ENCODE peak calls at places on chromosomes 2 and 18, in four cellular contexts. Z is K562, S is HepG2, F is H1. A is an unnamed sample.

GRCh38 chr2:43039376-43040080 is 186.9 kb downstream of the ZFP36L2 start:
- DNase-seq in Z (no peak), S (no peak), F (no peak), A (no peak)

GRCh38 chr2:166900700-166901099 is 12.4 kb downstream of the XIRP2 start:
- DNase-seq in Z (peak), S (peak), F (no peak), A (no peak)

GRCh38 chr2:18376936-18377335 is 183.5 kb downstream of the RDH14 start:
- DNase-seq in F (no peak), S (no peak), Z (no peak), A (no peak)

GRCh38 chr2:44061876-44062275 is 66.1 kb upstream of the LRPPRC start:
- DNase-seq in Z (no peak), S (peak), F (no peak), A (no peak)

GRCh38 chr2:208346756-208347155 is 59.8 kb upstream of the PTH2R start:
- DNase-seq in S (no peak), Z (no peak), F (no peak), A (no peak)

GRCh38 chr2:75361486-75361885 is 162.2 kb upstream of the TACR1 start:
- DNase-seq in S (no peak), F (no peak), Z (no peak), A (no peak)

GRCh38 chr2:32937602-32938450 is 8.9 kb upstream of the LTBP1 start:
- DNase-seq in F (no peak), Z (no peak), S (no peak), A (no peak)

GRCh38 chr2:240397542-240397916 is 37.9 kb upstream of the GPC1 start:
- DNase-seq in Z (no peak), F (no peak), S (no peak), A (no peak)

GRCh38 chr2:240886678-240887574 is 9.0 kb downstream of the MAB21L4 start:
- DNase-seq in Z (no peak), F (no peak), S (no peak), A (no peak)

GRCh38 chr2:51510298-51510697 is 478.4 kb upstream of the NRXN1 start:
- DNase-seq in F (no peak), Z (no peak), S (no peak), A (peak)

GRCh38 chr2:46400041-46400440 is 79.3 kb upstream of the TMEM247 start:
- DNase-seq in Z (no peak), S (no peak), F (no peak), A (no peak)

GRCh38 chr2:235909371-235909770 is 258.8 kb downstream of the GBX2 start:
- DNase-seq in S (no peak), Z (peak), F (no peak), A (no peak)

GRCh38 chr2:63364866-63365265 is 223.4 kb downstream of the WDPCP start:
- DNase-seq in F (no peak), S (peak), Z (no peak), A (no peak)

GRCh38 chr2:233119123-233119522 is 59.0 kb downstream of the INPP5D start:
- DNase-seq in S (no peak), Z (no peak), F (no peak), A (no peak)

GRCh38 chr2:10780491-10780820 is 32.1 kb downstream of the PDIA6 start:
- DNase-seq in S (no peak), Z (no peak), F (no peak), A (no peak)

GRCh38 chr2:173215316-173215715 is 139.4 kb upstream of the CDCA7 start:
- DNase-seq in Z (no peak), S (no peak), F (no peak), A (no peak)

DNA sequence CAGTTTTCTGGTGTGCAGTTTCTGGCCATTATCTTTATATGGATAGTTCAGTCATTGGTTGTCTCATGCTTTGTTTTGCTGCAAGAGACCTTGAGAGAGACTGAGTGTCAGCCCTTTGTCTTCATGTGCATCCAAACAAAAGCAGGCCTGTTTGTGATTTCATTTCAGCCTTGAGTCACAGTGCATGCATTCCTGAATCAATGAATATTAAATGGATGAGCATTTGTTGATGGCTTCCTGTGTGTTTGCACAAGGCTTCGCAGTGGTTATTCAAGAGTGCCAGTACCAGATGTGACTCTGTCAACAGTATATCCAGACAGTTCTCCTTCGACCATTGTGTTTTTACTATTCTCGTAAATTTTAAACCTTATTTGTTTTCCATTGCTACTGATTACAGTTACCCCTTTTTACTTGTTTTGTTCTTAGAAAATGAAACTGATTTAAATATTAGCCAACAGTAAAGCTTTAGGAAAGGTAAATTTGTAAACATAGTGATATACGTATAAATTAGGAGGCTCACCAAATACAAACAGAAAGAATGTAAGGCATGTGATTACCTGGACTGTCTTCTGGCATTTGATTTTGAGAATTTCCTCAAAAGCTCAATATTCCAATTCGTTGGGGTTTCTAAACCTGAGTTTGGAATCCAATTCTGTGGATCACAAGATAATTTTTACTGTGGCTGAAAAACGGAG is 319.8 kb downstream of the CTNNA2 start:
- DNase-seq in S (no peak), Z (no peak), F (peak), A (no peak)
- TF ChIP-seq GABPA in S (no peak), Z (no peak), F (no peak), A (no peak)

DNA sequence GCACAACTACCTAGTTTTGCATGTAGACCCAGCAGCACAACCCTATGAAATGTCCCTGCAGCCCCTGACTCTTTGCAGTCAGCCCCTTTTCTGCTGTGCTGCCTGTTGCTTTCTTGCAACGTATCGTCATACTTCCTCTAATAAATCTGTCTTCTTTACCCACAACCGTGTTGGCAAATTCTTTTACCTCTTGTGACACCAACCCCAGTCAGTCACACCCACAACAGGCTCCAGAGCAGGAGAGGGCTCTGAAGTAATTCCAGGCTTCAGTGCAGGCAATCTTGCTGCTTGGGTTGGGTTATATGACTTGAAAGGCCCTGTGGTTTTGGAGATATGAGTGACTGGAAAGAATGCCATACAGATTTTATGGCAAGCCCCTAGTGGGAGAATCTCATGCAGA is 79.1 kb upstream of the KCNH7 start:
- DNase-seq in F (no peak), Z (no peak), S (no peak), A (peak)
- H3K27ac ChIP-seq in F (no peak), Z (no peak), S (no peak), A (peak)

GRCh38 chr2:168552450-168552856 is 96.4 kb downstream of the CERS6 start:
- DNase-seq in Z (no peak), F (peak), S (no peak), A (no peak)

GRCh38 chr2:168555283-168555682 is 99.2 kb downstream of the CERS6 start:
- DNase-seq in F (no peak), Z (no peak), S (no peak), A (no peak)

GRCh38 chr2:168545439-168546082 is 89.5 kb downstream of the CERS6 start:
- DNase-seq in F (peak), S (no peak), Z (no peak), A (no peak)

GRCh38 chr2:168550670-168551069 is 94.6 kb downstream of the CERS6 start:
- DNase-seq in Z (no peak), S (no peak), F (peak), A (peak)
- TF ChIP-seq GABPA in Z (no peak), S (no peak), F (no peak), A (peak)

GRCh38 chr2:26616032-26616863 is 24.9 kb downstream of the CIB4 start:
- DNase-seq in S (no peak), Z (no peak), F (no peak), A (no peak)

GRCh38 chr2:26612522-26613240 is 28.5 kb downstream of the CIB4 start:
- DNase-seq in F (no peak), S (no peak), Z (no peak), A (no peak)

GRCh38 chr2:26613241-26614204 is 27.6 kb downstream of the CIB4 start:
- DNase-seq in F (no peak), S (no peak), Z (no peak), A (no peak)

GRCh38 chr2:26615336-26616031 is 25.7 kb downstream of the CIB4 start:
- DNase-seq in Z (no peak), F (peak), S (no peak), A (no peak)

DNA sequence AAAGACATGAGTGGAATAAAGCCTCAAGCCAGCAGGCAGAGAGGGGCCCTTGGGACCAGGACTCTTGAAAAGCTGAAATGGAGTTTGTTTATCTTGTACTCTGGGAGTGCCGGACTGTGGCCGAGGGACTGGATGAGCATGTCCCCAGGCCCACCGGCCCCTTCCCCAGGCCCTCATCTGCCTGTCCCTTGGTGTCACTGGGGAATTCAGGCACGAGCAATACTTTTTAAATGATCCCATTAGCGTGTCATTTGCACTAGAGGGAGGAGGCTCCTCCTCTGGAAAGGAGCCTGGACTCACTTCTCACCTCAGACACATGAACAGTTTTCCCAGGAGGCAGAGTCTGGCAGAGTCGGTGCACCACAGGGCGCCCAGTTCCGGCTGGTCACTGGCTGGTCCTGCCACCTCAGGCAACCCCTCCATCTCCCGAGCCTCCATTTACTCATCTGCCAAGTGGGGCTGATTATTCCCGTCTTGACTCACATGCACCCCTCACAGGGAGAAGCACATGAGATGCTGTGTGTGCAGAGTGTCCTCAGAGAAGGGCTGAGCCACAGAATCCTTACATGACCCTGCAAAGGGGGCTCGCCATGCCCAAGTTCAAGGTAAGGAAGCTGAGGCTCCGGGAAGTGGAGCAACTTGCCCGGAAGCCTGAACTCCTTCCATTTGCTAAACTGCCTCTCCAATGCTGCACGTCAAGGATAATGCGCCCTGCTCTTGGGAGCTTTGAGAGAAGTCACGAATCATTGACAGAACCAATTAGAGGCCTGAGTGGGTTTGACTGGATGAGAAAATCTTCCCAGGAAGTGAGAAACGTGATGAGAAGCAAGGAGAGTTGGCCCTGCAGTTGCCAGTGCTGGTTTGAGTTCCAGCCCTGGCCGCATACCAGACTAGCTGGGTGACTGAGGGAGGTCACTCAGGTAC is 26.7 kb downstream of the CIB4 start:
- DNase-seq in Z (no peak), S (no peak), F (no peak), A (no peak)
- H3K27ac ChIP-seq in Z (no peak), S (no peak), F (no peak), A (no peak)

DNA sequence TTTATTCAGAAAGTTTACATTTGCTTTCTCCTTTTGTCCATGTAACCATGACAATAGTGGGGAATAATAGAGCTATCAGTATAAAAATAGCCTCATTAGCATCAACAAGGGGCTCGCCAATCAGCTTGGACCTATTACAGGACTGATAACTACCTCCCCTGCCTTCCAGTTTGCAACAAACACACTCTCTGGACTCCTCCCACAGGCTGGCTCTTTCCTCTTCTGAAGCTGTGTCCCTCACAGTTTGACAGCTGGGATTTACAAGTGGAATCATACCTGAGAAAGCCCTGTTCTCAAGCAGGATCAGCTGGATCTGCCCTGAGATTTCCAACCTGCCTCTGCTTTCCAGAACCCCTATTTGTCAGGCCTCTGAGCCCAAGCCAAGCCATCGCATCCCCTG is 162.5 kb downstream of the GRB14 start:
- DNase-seq in Z (no peak), S (no peak), F (peak), A (no peak)
- TF ChIP-seq GABPA in Z (no peak), S (no peak), F (no peak), A (no peak)

GRCh38 chr2:3481736-3482362 is 37.5 kb downstream of the ADI1 start:
- DNase-seq in Z (no peak), S (no peak), F (no peak), A (no peak)

GRCh38 chr2:3483986-3484960 is 35.1 kb downstream of the ADI1 start:
- DNase-seq in Z (no peak), S (no peak), F (no peak), A (no peak)

GRCh38 chr2:3485166-3485565 is 34.2 kb downstream of the ADI1 start:
- DNase-seq in Z (no peak), S (no peak), F (no peak), A (no peak)

GRCh38 chr2:3482363-3482821 is 36.9 kb downstream of the ADI1 start:
- DNase-seq in Z (no peak), S (no peak), F (no peak), A (no peak)

DNA sequence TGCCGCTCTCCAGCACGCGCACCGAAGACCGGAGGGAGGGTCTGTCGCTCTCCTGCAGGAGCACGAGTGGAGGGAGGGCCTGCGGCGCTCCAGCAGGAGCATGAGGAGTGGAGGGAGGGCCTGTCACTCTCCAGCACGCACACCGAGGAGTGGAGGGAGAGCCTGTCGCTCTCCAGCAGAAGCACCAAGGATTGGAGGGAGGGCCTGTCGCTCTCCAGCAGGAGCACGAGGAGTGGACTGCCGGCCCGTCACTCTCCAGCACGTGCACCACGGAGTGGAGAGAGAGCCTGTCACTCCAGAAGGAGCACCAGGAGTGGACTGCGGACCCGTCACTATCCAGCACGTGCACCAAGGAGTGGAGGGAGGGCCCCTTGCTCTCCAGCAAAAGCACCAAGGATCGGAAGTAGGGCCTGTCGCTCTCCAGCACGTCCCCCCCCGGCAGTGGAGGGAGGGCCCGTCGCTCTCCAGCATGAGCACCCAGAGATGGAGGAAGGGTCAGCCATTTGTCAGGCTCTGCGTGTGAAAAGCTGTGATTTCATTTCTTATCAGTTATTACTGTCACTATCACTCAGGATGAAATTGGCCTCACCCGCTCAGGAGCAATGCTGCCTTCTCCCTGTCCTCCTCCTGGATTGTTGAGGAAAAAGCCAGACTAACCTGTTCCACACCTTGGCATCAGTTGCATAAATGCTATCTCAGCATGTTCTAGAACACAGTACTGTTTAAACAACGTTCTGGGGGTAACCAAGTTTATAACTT is 35.9 kb downstream of the ADI1 start:
- DNase-seq in F (peak), Z (no peak), S (no peak), A (no peak)
- H3K27ac ChIP-seq in F (no peak), Z (no peak), S (no peak), A (no peak)

GRCh38 chr2:88827821-88828220 is 136.3 kb downstream of the RPIA start:
- DNase-seq in S (no peak), F (no peak), Z (no peak), A (no peak)
- TF ChIP-seq GABPA in S (no peak), F (no peak), Z (no peak), A (no peak)

DNA sequence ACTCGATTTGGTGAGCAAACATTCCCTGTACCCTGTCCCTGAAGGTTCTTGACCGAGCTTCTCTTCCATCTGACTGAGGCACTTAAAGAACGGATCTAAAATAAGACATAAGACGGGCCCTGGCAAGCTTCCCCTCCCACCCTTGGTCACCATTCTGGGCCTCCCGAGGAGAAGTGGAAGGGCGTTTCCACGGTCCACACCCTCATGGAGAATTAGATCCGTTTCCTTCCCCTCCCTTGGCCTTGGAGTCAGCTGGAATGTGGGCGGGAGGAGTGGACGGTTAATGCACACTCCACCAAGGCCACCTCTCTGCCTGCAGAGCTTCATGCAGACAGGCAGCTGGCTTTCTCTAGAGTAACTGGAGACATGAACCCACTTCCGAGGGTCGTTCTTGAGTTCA is 257.3 kb upstream of the APCDD1 start:
- DNase-seq in F (no peak), Z (no peak), S (no peak), A (no peak)
- H3K27ac ChIP-seq in F (no peak), Z (no peak), S (no peak), A (no peak)

GRCh38 chr2:113057127-113057526 is 1.9 kb upstream of the IL36RN start:
- DNase-seq in S (no peak), F (no peak), Z (no peak), A (no peak)

GRCh38 chr2:113056501-113056900 is 2.5 kb upstream of the IL36RN start:
- DNase-seq in Z (no peak), S (no peak), F (no peak), A (no peak)

GRCh38 chr2:113052767-113053166 is at the start of gene IL36B:
- DNase-seq in S (no peak), Z (no peak), F (no peak), A (no peak)

GRCh38 chr2:113050921-113051895 is 1.5 kb downstream of the IL36B start:
- DNase-seq in S (no peak), Z (peak), F (no peak), A (no peak)

DNA sequence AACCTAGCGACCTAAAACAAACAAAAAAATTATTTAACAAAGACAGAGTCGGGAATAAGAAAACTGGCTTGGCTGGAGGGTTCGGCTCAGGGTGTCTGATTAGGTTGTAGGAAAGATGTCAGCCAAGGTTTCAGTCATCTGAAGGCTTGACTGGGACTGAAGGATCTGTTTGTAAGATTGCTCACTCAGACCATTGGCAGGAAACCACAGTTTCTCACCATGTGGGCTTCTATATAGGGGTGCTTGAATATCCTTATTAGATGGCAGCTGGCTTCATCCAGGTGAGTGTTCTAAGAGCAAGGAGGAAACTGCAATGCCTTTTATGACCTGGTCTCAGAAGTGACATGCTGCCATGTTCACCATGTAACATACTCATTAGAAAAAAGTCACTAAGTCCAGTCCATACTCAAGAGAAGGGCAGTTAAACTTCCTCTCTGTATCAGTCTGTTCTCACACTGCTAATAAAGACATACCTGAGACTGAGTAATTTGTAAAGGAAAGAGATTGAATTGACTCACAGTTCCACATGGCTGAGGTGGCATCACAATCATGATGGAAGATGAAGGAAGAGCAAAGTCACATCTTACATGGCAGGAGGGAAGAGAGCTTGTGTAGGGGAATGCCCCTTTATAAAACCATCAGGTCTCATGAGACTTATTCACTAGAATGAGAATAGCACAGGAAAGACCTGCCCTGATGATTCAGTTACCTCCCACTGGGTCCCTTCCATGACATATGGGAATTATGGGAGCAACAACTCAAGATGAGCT is 1.2 kb upstream of the IL36B start:
- DNase-seq in Z (no peak), S (no peak), F (no peak), A (no peak)
- TF ChIP-seq GABPA in Z (no peak), S (no peak), F (no peak), A (no peak)

A was measured in HL-60.